ENCODE peak calls at places on chromosomes 1 and 21, in four cellular contexts. T is KG1, C is foreskin keratinocyte, S is HuH-7.5. O is an unnamed sample.
A peak's percentile ranks its signal among the peaks of the same experiment; 100 is the strongest.

GRCh38 chr1:170863600-170863999 is 71.7 kb upstream of the MROH9 start:
- DNase-seq in T (no peak), C (no peak), S (no peak), O (no peak)

GRCh38 chr1:93694039-93694438 is 12.4 kb upstream of the BCAR3 start:
- DNase-seq in T (no peak), C (peak; percentile 94), S (no peak), O (no peak)

GRCh38 chr1:86487131-86487804 is 18.5 kb downstream of the CLCA1 start:
- DNase-seq in T (no peak), C (peak; percentile 80), S (no peak), O (no peak)

GRCh38 chr1:83802023-83802422 is 196.9 kb downstream of the TTLL7 start:
- DNase-seq in T (no peak), C (no peak), S (no peak), O (no peak)

GRCh38 chr1:212355230-212355969 is 59.3 kb downstream of the PACC1 start:
- DNase-seq in T (no peak), C (no peak), S (no peak), O (no peak)

GRCh38 chr21:45443595-45444181 is 38.7 kb downstream of the COL18A1 start:
- DNase-seq in T (no peak), C (no peak), S (peak; percentile 56), O (no peak)

GRCh38 chr1:12040457-12041051 is 21.3 kb downstream of the MIIP start:
- DNase-seq in T (no peak), C (peak; percentile 21), S (no peak), O (no peak)

GRCh38 chr1:211493865-211494653 is 2.1 kb upstream of the RD3 start:
- DNase-seq in T (no peak), C (no peak), S (no peak), O (no peak)

GRCh38 chr1:66243548-66244130 is 290.3 kb upstream of the SGIP1 start:
- DNase-seq in T (no peak), C (no peak), S (no peak), O (no peak)

GRCh38 chr1:216221260-216221700 is 202.0 kb downstream of the USH2A start:
- DNase-seq in T (peak; percentile 32), C (peak; percentile 71), S (no peak), O (peak; percentile 70)

GRCh38 chr1:109985251-109986053 is 887 bp downstream of the AHCYL1 start:
- DNase-seq in T (no peak), C (no peak), S (no peak), O (no peak)

GRCh38 chr1:7406641-7407546 is 364.2 kb upstream of the VAMP3 start:
- DNase-seq in T (no peak), C (peak; percentile 11), S (no peak), O (no peak)

GRCh38 chr1:205318231-205318991 is 3.1 kb downstream of the NUAK2 start:
- DNase-seq in T (no peak), C (peak; percentile 96), S (peak; percentile 87), O (no peak)

GRCh38 chr1:86757272-86757984 is 53.1 kb downstream of the SH3GLB1 start:
- DNase-seq in T (no peak), C (no peak), S (no peak), O (no peak)

GRCh38 chr1:174116042-174116441 is 43.3 kb upstream of the RABGAP1L start:
- DNase-seq in T (no peak), C (peak; percentile 42), S (no peak), O (peak; percentile 25)

GRCh38 chr1:230494026-230494425 is 67.9 kb upstream of the PGBD5 start:
- DNase-seq in T (no peak), C (no peak), S (no peak), O (no peak)

GRCh38 chr1:177351361-177352108 is 180.8 kb downstream of the BRINP2 start:
- DNase-seq in T (no peak), C (no peak), S (no peak), O (no peak)

GRCh38 chr1:227896710-227897655 is 50.7 kb downstream of the WNT9A start:
- DNase-seq in T (no peak), C (no peak), S (no peak), O (no peak)

GRCh38 chr1:16158993-16159831 is 3.3 kb upstream of the EPHA2 start:
- DNase-seq in T (no peak), C (peak; percentile 99), S (no peak), O (no peak)

GRCh38 chr1:12344611-12345299 is 114.9 kb downstream of the VPS13D start:
- DNase-seq in T (peak; percentile 72), C (no peak), S (no peak), O (peak; percentile 84)

GRCh38 chr1:158112994-158113758 is 67.5 kb upstream of the CD1D start:
- DNase-seq in T (peak; percentile 27), C (peak; percentile 23), S (no peak), O (no peak)

GRCh38 chr1:203289281-203289981 is 15.9 kb upstream of the BTG2 start:
- DNase-seq in T (peak; percentile 67), C (peak; percentile 76), S (no peak), O (peak; percentile 73)

GRCh38 chr1:226545806-226546596 is 2.6 kb upstream of the STUM start:
- DNase-seq in T (no peak), C (no peak), S (no peak), O (no peak)

GRCh38 chr1:25820247-25821111 is 725 bp downstream of the MTFR1L start:
- DNase-seq in T (peak; percentile 63), C (peak; percentile 73), S (peak; percentile 84), O (peak; percentile 50)

GRCh38 chr1:6288026-6288425 is 27.1 kb upstream of the GPR153 start:
- DNase-seq in T (no peak), C (no peak), S (no peak), O (no peak)

GRCh38 chr1:1397839-1398523 is 1.2 kb downstream of the CCNL2 start:
- DNase-seq in T (no peak), C (peak; percentile 38), S (no peak), O (no peak)

GRCh38 chr21:30990514-30991304 is 47.6 kb downstream of the KRTAP19-8 start:
- DNase-seq in T (no peak), C (no peak), S (no peak), O (no peak)

GRCh38 chr1:169363046-169363756 is 4.4 kb downstream of the NME7 start:
- DNase-seq in T (no peak), C (peak; percentile 94), S (no peak), O (peak; percentile 28)

GRCh38 chr1:168304865-168305264 is 24.2 kb downstream of the TBX19 start:
- DNase-seq in T (no peak), C (no peak), S (no peak), O (no peak)

GRCh38 chr21:29271927-29272333 is 26.8 kb upstream of the BACH1 start:
- DNase-seq in T (no peak), C (no peak), S (peak; percentile 10), O (peak; percentile 51)

GRCh38 chr1:54574158-54574778 is 26.2 kb downstream of the ACOT11 start:
- DNase-seq in T (no peak), C (no peak), S (no peak), O (no peak)

O was measured in AML-193.